ENCODE peak calls at places on chromosomes 2 and 18, in nine cellular contexts. One of them, this sample, is unnamed.

GRCh38 chr18:38932752-38933151 is 1367.2 kb upstream of the CELF4 start:
- DNase-seq in lung: no peak
- DNase-seq in astrocyte: no peak
- DNase-seq in PC-3: no peak
- DNase-seq in thoracic aorta: no peak
- DNase-seq in transverse colon: no peak
- DNase-seq in tibial artery: no peak
- DNase-seq in mammary epithelial cell: no peak
- DNase-seq in uterus: no peak
- DNase-seq in this sample: no peak

GRCh38 chr2:64359892-64360657 is 93.9 kb upstream of the LGALSL start:
- DNase-seq in PC-3: peak; percentile 99
- DNase-seq in uterus: peak; percentile 84
- DNase-seq in mammary epithelial cell: peak; percentile 98
- DNase-seq in astrocyte: peak; percentile 89
- DNase-seq in lung: peak; percentile 77
- DNase-seq in transverse colon: peak; percentile 84
- DNase-seq in thoracic aorta: peak; percentile 88
- DNase-seq in tibial artery: peak; percentile 95
- DNase-seq in this sample: peak; percentile 91

GRCh38 chr2:70328921-70329561 is 27.2 kb upstream of the FAM136A start:
- DNase-seq in mammary epithelial cell: peak; percentile 97
- DNase-seq in PC-3: peak; percentile 97
- DNase-seq in thoracic aorta: no peak
- DNase-seq in tibial artery: no peak
- DNase-seq in astrocyte: peak; percentile 20
- DNase-seq in uterus: no peak
- DNase-seq in lung: peak; percentile 72
- DNase-seq in transverse colon: peak; percentile 87
- DNase-seq in this sample: peak; percentile 12

GRCh38 chr2:221943078-221943810 is 355.6 kb downstream of the PAX3 start:
- DNase-seq in lung: peak; percentile 81
- DNase-seq in mammary epithelial cell: no peak
- DNase-seq in PC-3: peak; percentile 66
- DNase-seq in astrocyte: peak; percentile 22
- DNase-seq in uterus: peak; percentile 34
- DNase-seq in tibial artery: peak; percentile 89
- DNase-seq in transverse colon: peak; percentile 51
- DNase-seq in thoracic aorta: peak; percentile 28
- DNase-seq in this sample: no peak

GRCh38 chr18:55768255-55768654 is 180.3 kb upstream of the TCF4 start:
- DNase-seq in PC-3: no peak
- DNase-seq in thoracic aorta: no peak
- DNase-seq in lung: no peak
- DNase-seq in tibial artery: no peak
- DNase-seq in mammary epithelial cell: no peak
- DNase-seq in transverse colon: no peak
- DNase-seq in astrocyte: no peak
- DNase-seq in uterus: no peak
- DNase-seq in this sample: no peak

GRCh38 chr2:134737671-134738070 is 18.9 kb upstream of the TMEM163 start:
- DNase-seq in astrocyte: no peak
- DNase-seq in tibial artery: no peak
- DNase-seq in transverse colon: no peak
- DNase-seq in mammary epithelial cell: no peak
- DNase-seq in PC-3: peak; percentile 28
- DNase-seq in uterus: no peak
- DNase-seq in lung: no peak
- DNase-seq in thoracic aorta: no peak
- DNase-seq in this sample: no peak

GRCh38 chr2:190961918-190962487 is 52.0 kb downstream of the STAT1 start:
- DNase-seq in PC-3: no peak
- DNase-seq in astrocyte: peak; percentile 69
- DNase-seq in transverse colon: no peak
- DNase-seq in uterus: no peak
- DNase-seq in thoracic aorta: no peak
- DNase-seq in tibial artery: no peak
- DNase-seq in lung: no peak
- DNase-seq in mammary epithelial cell: no peak
- DNase-seq in this sample: no peak

GRCh38 chr2:72116081-72116533 is 31.6 kb downstream of the CYP26B1 start:
- DNase-seq in transverse colon: no peak
- DNase-seq in thoracic aorta: no peak
- DNase-seq in astrocyte: no peak
- DNase-seq in lung: no peak
- DNase-seq in tibial artery: no peak
- DNase-seq in uterus: no peak
- DNase-seq in PC-3: peak; percentile 69
- DNase-seq in mammary epithelial cell: no peak
- DNase-seq in this sample: no peak

GRCh38 chr2:20568501-20569463 is 82.1 kb downstream of the HS1BP3 start:
- DNase-seq in thoracic aorta: no peak
- DNase-seq in transverse colon: no peak
- DNase-seq in mammary epithelial cell: peak; percentile 43
- DNase-seq in tibial artery: peak; percentile 70
- DNase-seq in uterus: peak; percentile 14
- DNase-seq in lung: no peak
- DNase-seq in PC-3: peak; percentile 76
- DNase-seq in astrocyte: no peak
- DNase-seq in this sample: no peak

GRCh38 chr2:222499226-222499625 is 74.9 kb downstream of the SGPP2 start:
- DNase-seq in transverse colon: no peak
- DNase-seq in PC-3: no peak
- DNase-seq in tibial artery: no peak
- DNase-seq in thoracic aorta: no peak
- DNase-seq in mammary epithelial cell: peak; percentile 57
- DNase-seq in lung: no peak
- DNase-seq in astrocyte: no peak
- DNase-seq in uterus: no peak
- DNase-seq in this sample: no peak

GRCh38 chr2:150107816-150108215 is 379.7 kb downstream of the RND3 start:
- DNase-seq in transverse colon: no peak
- DNase-seq in lung: no peak
- DNase-seq in uterus: no peak
- DNase-seq in tibial artery: no peak
- DNase-seq in mammary epithelial cell: peak; percentile 59
- DNase-seq in astrocyte: no peak
- DNase-seq in PC-3: peak; percentile 68
- DNase-seq in thoracic aorta: no peak
- DNase-seq in this sample: no peak

GRCh38 chr2:113892004-113892740 is 2.3 kb downstream of the ACTR3 start:
- DNase-seq in uterus: no peak
- DNase-seq in astrocyte: no peak
- DNase-seq in tibial artery: no peak
- DNase-seq in lung: no peak
- DNase-seq in mammary epithelial cell: no peak
- DNase-seq in thoracic aorta: no peak
- DNase-seq in PC-3: no peak
- DNase-seq in transverse colon: no peak
- DNase-seq in this sample: no peak

GRCh38 chr18:64009305-64009704 is 39.4 kb downstream of the SERPINB8 start:
- DNase-seq in thoracic aorta: no peak
- DNase-seq in lung: no peak
- DNase-seq in PC-3: no peak
- DNase-seq in mammary epithelial cell: no peak
- DNase-seq in tibial artery: no peak
- DNase-seq in astrocyte: no peak
- DNase-seq in transverse colon: no peak
- DNase-seq in uterus: no peak
- DNase-seq in this sample: no peak

GRCh38 chr2:61135510-61135909 is 26.5 kb upstream of the C2orf74 start:
- DNase-seq in astrocyte: peak; percentile 41
- DNase-seq in lung: no peak
- DNase-seq in thoracic aorta: no peak
- DNase-seq in PC-3: peak; percentile 52
- DNase-seq in uterus: no peak
- DNase-seq in mammary epithelial cell: peak; percentile 19
- DNase-seq in tibial artery: no peak
- DNase-seq in transverse colon: no peak
- DNase-seq in this sample: peak; percentile 20
- TF ChIP-seq CTCF in astrocyte: peak; percentile 36
- TF ChIP-seq CTCF in lung: peak; percentile 20
- TF ChIP-seq CTCF in thoracic aorta: no peak
- TF ChIP-seq CTCF in PC-3: peak; percentile 66
- TF ChIP-seq CTCF in uterus: peak; percentile 31
- TF ChIP-seq CTCF in mammary epithelial cell: peak; percentile 29
- TF ChIP-seq CTCF in tibial artery: peak; percentile 21
- TF ChIP-seq CTCF in transverse colon: no peak
- TF ChIP-seq CTCF in this sample: no peak

GRCh38 chr2:55827855-55828254 is 95.7 kb downstream of the EFEMP1 start:
- DNase-seq in transverse colon: no peak
- DNase-seq in lung: no peak
- DNase-seq in tibial artery: no peak
- DNase-seq in PC-3: peak; percentile 49
- DNase-seq in mammary epithelial cell: no peak
- DNase-seq in uterus: no peak
- DNase-seq in thoracic aorta: no peak
- DNase-seq in astrocyte: no peak
- DNase-seq in this sample: no peak

GRCh38 chr2:55826246-55826645 is 97.3 kb downstream of the EFEMP1 start:
- DNase-seq in transverse colon: no peak
- DNase-seq in lung: no peak
- DNase-seq in astrocyte: no peak
- DNase-seq in PC-3: no peak
- DNase-seq in mammary epithelial cell: no peak
- DNase-seq in thoracic aorta: no peak
- DNase-seq in uterus: no peak
- DNase-seq in tibial artery: no peak
- DNase-seq in this sample: no peak

GRCh38 chr2:55824554-55825096 is 99.0 kb downstream of the EFEMP1 start:
- DNase-seq in mammary epithelial cell: no peak
- DNase-seq in transverse colon: no peak
- DNase-seq in PC-3: no peak
- DNase-seq in tibial artery: no peak
- DNase-seq in lung: no peak
- DNase-seq in uterus: no peak
- DNase-seq in astrocyte: no peak
- DNase-seq in thoracic aorta: no peak
- DNase-seq in this sample: no peak
- H3K36me3 ChIP-seq in mammary epithelial cell: no peaks in the 10 kb centered on the region
- H3K36me3 ChIP-seq in transverse colon: no peaks in the 10 kb centered on the region
- H3K36me3 ChIP-seq in PC-3: no peaks in the 10 kb centered on the region
- H3K36me3 ChIP-seq in tibial artery: no peaks in the 10 kb centered on the region
- H3K36me3 ChIP-seq in lung: no peaks in the 10 kb centered on the region
- H3K36me3 ChIP-seq in uterus: no peaks in the 10 kb centered on the region
- H3K36me3 ChIP-seq in astrocyte: no peaks in the 10 kb centered on the region
- H3K36me3 ChIP-seq in thoracic aorta: no peaks in the 10 kb centered on the region
- H3K36me3 ChIP-seq in this sample: no peaks in the 10 kb centered on the region

GRCh38 chr2:96396095-96396494 is 60.5 kb downstream of the NCAPH start:
- DNase-seq in uterus: no peak
- DNase-seq in astrocyte: no peak
- DNase-seq in transverse colon: no peak
- DNase-seq in thoracic aorta: no peak
- DNase-seq in tibial artery: no peak
- DNase-seq in PC-3: no peak
- DNase-seq in lung: no peak
- DNase-seq in mammary epithelial cell: no peak
- DNase-seq in this sample: no peak

GRCh38 chr2:96399342-96400048 is 63.9 kb downstream of the NCAPH start:
- DNase-seq in uterus: no peak
- DNase-seq in transverse colon: no peak
- DNase-seq in tibial artery: no peak
- DNase-seq in mammary epithelial cell: no peak
- DNase-seq in astrocyte: no peak
- DNase-seq in PC-3: no peak
- DNase-seq in thoracic aorta: no peak
- DNase-seq in lung: no peak
- DNase-seq in this sample: no peak

GRCh38 chr2:96400049-96401000 is 64.8 kb downstream of the NCAPH start:
- DNase-seq in lung: no peak
- DNase-seq in uterus: no peak
- DNase-seq in astrocyte: no peak
- DNase-seq in transverse colon: no peak
- DNase-seq in tibial artery: no peak
- DNase-seq in mammary epithelial cell: no peak
- DNase-seq in thoracic aorta: no peak
- DNase-seq in PC-3: no peak
- DNase-seq in this sample: no peak

GRCh38 chr2:96396587-96396986 is 61.0 kb downstream of the NCAPH start:
- DNase-seq in thoracic aorta: no peak
- DNase-seq in uterus: no peak
- DNase-seq in transverse colon: no peak
- DNase-seq in PC-3: no peak
- DNase-seq in tibial artery: no peak
- DNase-seq in mammary epithelial cell: no peak
- DNase-seq in lung: no peak
- DNase-seq in astrocyte: no peak
- DNase-seq in this sample: no peak

DNA sequence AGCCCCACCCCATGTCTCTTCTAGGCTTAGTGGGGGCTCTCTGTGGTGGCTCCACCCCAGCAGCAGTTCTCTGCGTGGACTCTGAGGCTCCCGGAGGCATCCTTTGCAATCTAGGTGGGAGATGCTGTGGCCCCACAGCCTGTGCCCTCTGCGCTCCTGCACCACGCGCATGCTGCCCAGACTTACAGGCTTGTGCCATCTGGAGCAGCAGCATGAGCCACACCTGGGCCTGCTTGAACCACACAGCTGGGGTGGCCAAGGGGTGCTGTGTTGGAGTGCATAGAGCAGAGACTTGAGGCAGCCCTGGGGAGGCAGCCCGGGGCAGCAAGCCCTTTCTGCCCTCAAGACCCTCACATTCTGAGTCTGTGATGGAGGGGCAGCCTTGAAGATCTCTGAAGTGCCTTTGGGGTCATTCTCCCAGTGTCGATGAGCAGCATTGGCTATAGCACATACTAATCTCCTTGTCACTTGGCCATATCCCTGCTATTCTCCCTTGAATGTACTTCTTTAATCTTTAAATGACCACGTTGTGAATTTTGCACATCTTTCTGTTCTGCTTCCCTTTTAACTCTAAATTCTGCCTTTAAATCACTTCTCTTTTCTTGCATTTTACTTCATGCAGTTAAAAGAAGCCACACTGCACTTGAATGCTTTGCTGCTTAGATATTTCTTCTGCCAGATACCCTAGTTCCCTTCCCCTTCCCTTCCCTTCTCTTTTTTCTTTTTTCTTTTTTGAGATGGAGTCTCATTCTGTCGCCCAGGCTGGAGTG is 62.4 kb downstream of the NCAPH start:
- DNase-seq in mammary epithelial cell: no peak
- DNase-seq in uterus: no peak
- DNase-seq in lung: no peak
- DNase-seq in PC-3: no peak
- DNase-seq in astrocyte: no peak
- DNase-seq in tibial artery: no peak
- DNase-seq in thoracic aorta: no peak
- DNase-seq in transverse colon: no peak
- DNase-seq in this sample: no peak
- TF ChIP-seq CTCF in mammary epithelial cell: no peak
- TF ChIP-seq CTCF in uterus: no peak
- TF ChIP-seq CTCF in lung: no peak
- TF ChIP-seq CTCF in PC-3: no peak
- TF ChIP-seq CTCF in astrocyte: no peak
- TF ChIP-seq CTCF in tibial artery: no peak
- TF ChIP-seq CTCF in thoracic aorta: no peak
- TF ChIP-seq CTCF in transverse colon: no peak
- TF ChIP-seq CTCF in this sample: no peak

DNA sequence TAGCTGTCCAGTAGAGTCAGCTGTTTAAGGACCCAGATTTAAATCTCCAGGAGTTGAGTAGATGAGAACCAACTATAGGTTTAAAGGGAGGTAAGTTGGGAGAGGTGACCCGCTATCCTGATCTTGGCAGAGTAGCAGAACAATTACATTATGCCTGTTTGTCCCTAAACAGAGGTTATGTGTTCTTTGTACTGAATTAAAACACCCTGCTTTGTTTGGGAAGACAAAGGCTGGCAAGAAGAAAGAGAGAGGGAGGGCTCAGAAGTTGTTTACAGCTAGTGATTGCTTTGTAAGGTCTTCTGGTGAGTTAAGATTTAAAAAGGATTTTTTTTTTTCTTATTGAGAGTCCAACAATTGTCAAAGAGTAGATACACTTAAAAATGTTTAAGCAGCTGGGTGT is 37.3 kb downstream of the USP14 start:
- DNase-seq in thoracic aorta: no peak
- DNase-seq in astrocyte: no peak
- DNase-seq in mammary epithelial cell: no peak
- DNase-seq in PC-3: no peak
- DNase-seq in tibial artery: no peak
- DNase-seq in transverse colon: no peak
- DNase-seq in lung: no peak
- DNase-seq in uterus: no peak
- DNase-seq in this sample: no peak
- H3K36me3 ChIP-seq in thoracic aorta: peaks cover 10% of the 10 kb centered on the region
- H3K36me3 ChIP-seq in astrocyte: peaks cover 27% of the 10 kb centered on the region
- H3K36me3 ChIP-seq in mammary epithelial cell: peaks cover 27% of the 10 kb centered on the region
- H3K36me3 ChIP-seq in PC-3: peaks cover 50% of the 10 kb centered on the region
- H3K36me3 ChIP-seq in tibial artery: peaks cover 29% of the 10 kb centered on the region
- H3K36me3 ChIP-seq in transverse colon: peaks cover 3% of the 10 kb centered on the region
- H3K36me3 ChIP-seq in lung: peaks cover 18% of the 10 kb centered on the region
- H3K36me3 ChIP-seq in uterus: no peaks in the 10 kb centered on the region
- H3K36me3 ChIP-seq in this sample: peaks cover 28% of the 10 kb centered on the region

This sample was measured in Panc1.